ENCODE peak calls at places on chromosomes 3 and 15, in eight cellular contexts. B, K, D, S, Q, C, R and T are unnamed samples.

GRCh38 chr15:63553388-63553791 is 43.8 kb upstream of the FBXL22 start:
- DNase-seq in Q (no peak), B (no peak), K (no peak), D (no peak), C (no peak), S (no peak), R (no peak), T (no peak)

GRCh38 chr15:66387176-66388056 is 704 bp downstream of the MAP2K1 start:
- DNase-seq in K (peak), D (peak), Q (peak), C (peak), R (peak), B (no peak), S (peak), T (peak)

GRCh38 chr15:77035584-77035983 is 35.3 kb downstream of the TSPAN3 start:
- DNase-seq in D (no peak), Q (no peak), C (no peak), K (no peak), S (no peak), B (no peak), R (no peak), T (no peak)

GRCh38 chr3:36944012-36944640 is 728 bp downstream of the TRANK1 start:
- DNase-seq in S (no peak), R (no peak), K (peak), B (peak), Q (peak), C (no peak), D (peak), T (no peak)

GRCh38 chr3:64380539-64380938 is 155.3 kb upstream of the PRICKLE2 start:
- DNase-seq in D (no peak), R (no peak), Q (no peak), S (no peak), B (no peak), K (no peak), C (no peak), T (no peak)

GRCh38 chr15:44136991-44137477 is 58.0 kb downstream of the FRMD5 start:
- DNase-seq in K (no peak), R (no peak), S (no peak), D (no peak), B (no peak), Q (no peak), C (no peak), T (no peak)

GRCh38 chr15:68572921-68573320 is 5.9 kb upstream of the CORO2B start:
- DNase-seq in D (no peak), S (no peak), B (no peak), R (no peak), C (no peak), K (no peak), Q (no peak), T (no peak)

GRCh38 chr15:83053151-83053550 is 13.9 kb downstream of the BTBD1 start:
- DNase-seq in K (no peak), D (no peak), R (peak), Q (no peak), B (no peak), C (no peak), S (no peak), T (no peak)

GRCh38 chr15:92902723-92903587 is 2.8 kb downstream of the CHD2 start:
- DNase-seq in R (no peak), D (no peak), S (no peak), Q (peak), B (no peak), C (no peak), K (no peak), T (no peak)

GRCh38 chr3:129610276-129610675 is 3.8 kb upstream of the PLXND1 start:
- DNase-seq in D (peak), C (no peak), R (no peak), B (no peak), K (no peak), S (no peak), Q (no peak), T (no peak)

GRCh38 chr3:158977497-158977896 is 175.6 kb downstream of the MFSD1 start:
- DNase-seq in C (no peak), Q (no peak), S (no peak), B (no peak), K (no peak), R (no peak), D (no peak), T (no peak)

GRCh38 chr3:14440531-14441239 is 38.3 kb downstream of the SLC6A6 start:
- DNase-seq in C (no peak), B (no peak), R (peak), D (peak), S (peak), K (no peak), Q (no peak), T (no peak)

GRCh38 chr3:196650740-196651311 is 11.3 kb downstream of the NRROS start:
- DNase-seq in Q (no peak), R (peak), D (no peak), B (no peak), K (peak), C (no peak), S (no peak), T (no peak)

GRCh38 chr3:14401692-14402303 is 608 bp upstream of the SLC6A6 start:
- DNase-seq in Q (no peak), S (no peak), D (no peak), C (no peak), K (peak), B (no peak), R (no peak), T (no peak)

GRCh38 chr3:57108684-57109083 is 48.2 kb downstream of the SPATA12 start:
- DNase-seq in B (no peak), C (no peak), K (no peak), Q (no peak), R (no peak), S (no peak), D (no peak), T (no peak)

GRCh38 chr3:10955694-10956453 is 36.7 kb upstream of the SLC6A1 start:
- DNase-seq in R (no peak), D (no peak), C (no peak), S (no peak), B (no peak), Q (no peak), K (no peak), T (no peak)

GRCh38 chr15:52657338-52657737 is 21.9 kb downstream of the ATOSA start:
- DNase-seq in Q (no peak), B (no peak), D (no peak), C (no peak), S (no peak), K (no peak), R (no peak), T (no peak)

GRCh38 chr3:141795311-141795710 is 32.1 kb downstream of the GRK7 start:
- DNase-seq in C (no peak), Q (no peak), R (no peak), S (no peak), B (no peak), D (no peak), K (no peak), T (no peak)

GRCh38 chr3:124297062-124297980 is 305.4 kb upstream of the ROPN1 start:
- DNase-seq in C (no peak), D (no peak), Q (no peak), B (no peak), K (no peak), R (no peak), S (no peak), T (no peak)

GRCh38 chr15:101406014-101406413 is 83.5 kb downstream of the PCSK6 start:
- DNase-seq in R (no peak), C (no peak), S (no peak), D (no peak), B (no peak), Q (no peak), K (no peak), T (no peak)

GRCh38 chr3:172065967-172066762 is 26.8 kb downstream of the FNDC3B start:
- DNase-seq in S (no peak), D (no peak), B (no peak), Q (no peak), K (no peak), C (no peak), R (no peak), T (no peak)

GRCh38 chr3:16596352-16597032 is 8.7 kb downstream of the DAZL start:
- DNase-seq in S (no peak), D (no peak), B (no peak), R (no peak), C (no peak), Q (peak), K (no peak), T (no peak)

GRCh38 chr15:98731712-98732450 is 83.5 kb downstream of the IGF1R start:
- DNase-seq in D (no peak), C (no peak), R (no peak), B (no peak), Q (no peak), K (no peak), S (no peak), T (no peak)

GRCh38 chr3:157541506-157542236 is 38.5 kb upstream of the VEPH1 start:
- DNase-seq in K (no peak), S (no peak), B (no peak), D (no peak), C (no peak), R (no peak), Q (no peak), T (no peak)

GRCh38 chr3:52800079-52800478 is 5.5 kb downstream of the ITIH3 start:
- DNase-seq in C (no peak), B (no peak), D (no peak), Q (no peak), R (no peak), S (no peak), K (no peak), T (no peak)

GRCh38 chr3:25783661-25784512 is 644 bp upstream of the NGLY1 start:
- DNase-seq in K (peak), S (peak), C (no peak), Q (peak), D (no peak), B (peak), R (no peak), T (no peak)

GRCh38 chr3:12351145-12351544 is 62.3 kb downstream of the PPARG start:
- DNase-seq in S (no peak), C (no peak), K (peak), D (no peak), R (no peak), Q (no peak), B (no peak), T (no peak)

GRCh38 chr15:42724276-42724675 is 12.7 kb downstream of the CDAN1 start:
- DNase-seq in C (no peak), K (no peak), S (no peak), B (no peak), R (no peak), Q (no peak), D (no peak), T (no peak)

GRCh38 chr3:78728406-78729145 is 1039.2 kb downstream of the ROBO1 start:
- DNase-seq in C (peak), Q (no peak), S (peak), B (peak), R (no peak), D (no peak), K (peak), T (peak)